ENCODE peak calls at places on chromosomes 13 and 19, in seven cellular contexts. G is stimulated activated CD8-positive, alpha-beta memory T cell treated with anti-CD3 and anti-CD28 coated beads, Interleukin-2, amount 100 ng/mL, for 48 hours; C is pancreas; J is prostate gland; I is NCI-H1105; M is RWPE1; K is naive thymus-derived CD8-positive, alpha-beta T cell. D is an unnamed sample.

GRCh38 chr13:99892189-99892588 is 79.4 kb downstream of the ZIC5 start:
- DNase-seq in G (no peak), C (no peak), J (no peak), I (no peak), M (no peak), K (no peak), D (no peak)

GRCh38 chr13:45950343-45950995 is 98.9 kb upstream of the SIAH3 start:
- DNase-seq in G (no peak), C (no peak), J (no peak), I (no peak), M (no peak), K (no peak), D (no peak)

GRCh38 chr19:47267350-47267759 is 7.3 kb upstream of the INAFM1 start:
- DNase-seq in G (no peak), C (peak; percentile 64), J (no peak), I (no peak), M (no peak), K (no peak), D (no peak)

GRCh38 chr19:16782719-16783118 is 46.5 kb upstream of the SIN3B start:
- DNase-seq in G (no peak), C (no peak), J (no peak), I (no peak), M (no peak), K (no peak), D (no peak)

GRCh38 chr19:11130824-11131455 is 24.6 kb downstream of the SPC24 start:
- DNase-seq in G (peak; percentile 45), C (peak; percentile 88), J (peak; percentile 70), I (peak; percentile 50), M (peak; percentile 55), K (peak; percentile 72), D (no peak)

GRCh38 chr19:18587962-18588610 is 512 bp upstream of the REX1BD start:
- DNase-seq in G (no peak), C (no peak), J (no peak), I (no peak), M (no peak), K (no peak), D (no peak)

GRCh38 chr19:44925114-44925891 is 10.9 kb downstream of the APOC1 start:
- DNase-seq in G (no peak), C (no peak), J (no peak), I (no peak), M (no peak), K (no peak), D (no peak)

GRCh38 chr13:33610471-33611015 is 207.4 kb upstream of the RFC3 start:
- DNase-seq in G (peak; percentile 40), C (no peak), J (peak; percentile 39), I (no peak), M (no peak), K (no peak), D (no peak)

GRCh38 chr19:41753159-41753558 is 2.2 kb upstream of the CEACAM6 start:
- DNase-seq in G (peak; percentile 73), C (peak; percentile 88), J (peak; percentile 45), I (peak; percentile 78), M (peak; percentile 51), K (peak; percentile 73), D (peak; percentile 31)

GRCh38 chr19:10020851-10021250 is 7.6 kb downstream of the RDH8 start:
- DNase-seq in G (no peak), C (no peak), J (no peak), I (no peak), M (no peak), K (no peak), D (no peak)

GRCh38 chr19:13154911-13155471 is 4.8 kb downstream of the IER2 start:
- DNase-seq in G (peak; percentile 72), C (peak; percentile 97), J (peak; percentile 91), I (peak; percentile 85), M (peak; percentile 86), K (peak; percentile 76), D (peak; percentile 89)

GRCh38 chr19:18500376-18500775 is 21.5 kb downstream of the ELL start:
- DNase-seq in G (no peak), C (no peak), J (no peak), I (no peak), M (no peak), K (no peak), D (no peak)

GRCh38 chr19:6038634-6039405 is 60.9 kb upstream of the RANBP3 start:
- DNase-seq in G (peak; percentile 40), C (no peak), J (no peak), I (no peak), M (no peak), K (no peak), D (no peak)

GRCh38 chr13:42354246-42355117 is 82.5 kb downstream of the AKAP11 start:
- DNase-seq in G (peak; percentile 44), C (no peak), J (no peak), I (no peak), M (no peak), K (no peak), D (peak; percentile 74)

GRCh38 chr19:49988433-49988832 is 27.5 kb upstream of the SIGLEC11 start:
- DNase-seq in G (peak; percentile 8), C (no peak), J (no peak), I (no peak), M (no peak), K (no peak), D (peak; percentile 35)

GRCh38 chr13:51910508-51910907 is 48.7 kb downstream of the CCDC70 start:
- DNase-seq in G (no peak), C (no peak), J (no peak), I (no peak), M (no peak), K (no peak), D (no peak)

GRCh38 chr13:28055362-28055761 is 45.0 kb downstream of the FLT3 start:
- DNase-seq in G (no peak), C (no peak), J (no peak), I (no peak), M (no peak), K (no peak), D (no peak)

GRCh38 chr13:32126298-32126697 is 94.7 kb downstream of the FRY start:
- DNase-seq in G (no peak), C (no peak), J (no peak), I (no peak), M (no peak), K (no peak), D (no peak)

GRCh38 chr13:50740052-50740741 is 103.3 kb downstream of the DLEU7 start:
- DNase-seq in G (no peak), C (no peak), J (no peak), I (no peak), M (no peak), K (no peak), D (no peak)

GRCh38 chr19:13155472-13156284 is 5.5 kb downstream of the IER2 start:
- DNase-seq in G (peak; percentile 65), C (peak; percentile 87), J (peak; percentile 37), I (no peak), M (peak; percentile 64), K (peak; percentile 76), D (peak; percentile 65)

GRCh38 chr13:66508153-66508909 is 721.8 kb downstream of the PCDH9 start:
- DNase-seq in G (no peak), C (no peak), J (no peak), I (no peak), M (no peak), K (no peak), D (no peak)

GRCh38 chr13:24161980-24162517 is 1.5 kb downstream of the SPATA13 start:
- DNase-seq in G (no peak), C (peak; percentile 67), J (no peak), I (no peak), M (no peak), K (no peak), D (no peak)

GRCh38 chr13:71613347-71613746 is 253.7 kb downstream of the DACH1 start:
- DNase-seq in G (no peak), C (no peak), J (no peak), I (no peak), M (no peak), K (no peak), D (no peak)

GRCh38 chr13:93174260-93174659 is 52.3 kb upstream of the GPC6 start:
- DNase-seq in G (no peak), C (no peak), J (no peak), I (no peak), M (no peak), K (no peak), D (no peak)

GRCh38 chr19:996051-996838 is 4.0 kb upstream of the GRIN3B start:
- DNase-seq in G (peak; percentile 48), C (no peak), J (no peak), I (peak; percentile 77), M (peak; percentile 75), K (peak; percentile 89), D (peak; percentile 58)

GRCh38 chr13:37617162-37617561 is 18.6 kb upstream of the POSTN start:
- DNase-seq in G (no peak), C (no peak), J (no peak), I (no peak), M (no peak), K (no peak), D (peak; percentile 24)

GRCh38 chr19:5932146-5932545 is 18.1 kb downstream of the CAPS start:
- DNase-seq in G (no peak), C (no peak), J (no peak), I (no peak), M (no peak), K (no peak), D (no peak)

GRCh38 chr19:51365211-51366049 is 758 bp downstream of the ETFB start:
- DNase-seq in G (no peak), C (no peak), J (no peak), I (no peak), M (no peak), K (no peak), D (peak; percentile 24)

GRCh38 chr19:53160350-53160749 is 1.5 kb upstream of the ZNF347 start:
- DNase-seq in G (no peak), C (no peak), J (no peak), I (no peak), M (no peak), K (no peak), D (no peak)

GRCh38 chr13:53200498-53201453 is 172.2 kb downstream of the OLFM4 start:
- DNase-seq in G (peak; percentile 8), C (peak; percentile 92), J (peak; percentile 34), I (no peak), M (peak; percentile 20), K (no peak), D (no peak)

GRCh38 chr19:10651821-10652220 is 2.3 kb upstream of the ILF3 start:
- DNase-seq in G (no peak), C (no peak), J (no peak), I (no peak), M (no peak), K (no peak), D (no peak)

GRCh38 chr19:4859697-4860096 is 7.8 kb downstream of the PLIN3 start:
- DNase-seq in G (no peak), C (no peak), J (no peak), I (no peak), M (no peak), K (no peak), D (no peak)

GRCh38 chr19:33177417-33177976 is 16.6 kb upstream of the LRP3 start:
- DNase-seq in G (no peak), C (peak; percentile 78), J (peak; percentile 17), I (peak; percentile 45), M (peak; percentile 50), K (peak; percentile 81), D (no peak)

GRCh38 chr13:49395416-49396277 is 48.2 kb downstream of the CAB39L start:
- DNase-seq in G (no peak), C (no peak), J (peak; percentile 42), I (no peak), M (no peak), K (no peak), D (no peak)

GRCh38 chr13:114071441-114071840 is 61.0 kb downstream of the RASA3 start:
- DNase-seq in G (no peak), C (no peak), J (no peak), I (no peak), M (no peak), K (no peak), D (no peak)

GRCh38 chr13:100808848-100809247 is 134.3 kb upstream of the TMTC4 start:
- DNase-seq in G (no peak), C (no peak), J (no peak), I (no peak), M (no peak), K (no peak), D (no peak)

D was measured in mammary epithelial cell.